ENCODE peak calls at places on chromosomes 2 and 18, in eight cellular contexts. X is neural progenitor cell, O is adrenal gland, W is mucosa of descending colon, F is upper lobe of right lung, N is endothelial cell of umbilical vein, Q is left ventricle myocardium inferior, L is tibial artery. Y is an unnamed sample. For H3K9me3, the result is how much of the 10 kb centered on the place peaks cover.

GRCh38 chr2:234880551-234881211 is 71.1 kb upstream of the SH3BP4 start:
- DNase-seq in L (no peak), O (peak), N (peak), Q (no peak), X (no peak), W (no peak), F (no peak), Y (peak)

GRCh38 chr2:100953406-100954043 is 48.6 kb upstream of the RPL31 start:
- DNase-seq in L (no peak), Q (no peak), X (no peak), O (no peak), F (no peak), N (no peak), W (no peak), Y (no peak)

GRCh38 chr2:37614061-37614802 is 57.2 kb downstream of the CDC42EP3 start:
- DNase-seq in O (no peak), N (peak), F (no peak), X (no peak), L (peak), Q (no peak), W (no peak), Y (no peak)

GRCh38 chr2:106839849-106840595 is 45.9 kb downstream of the ST6GAL2 start:
- DNase-seq in W (no peak), Q (no peak), X (peak), N (no peak), O (no peak), F (no peak), L (no peak), Y (no peak)

GRCh38 chr2:232897971-232898408 is 27.9 kb downstream of the SNORC start:
- DNase-seq in X (no peak), O (no peak), Q (no peak), L (no peak), F (no peak), N (no peak), W (peak), Y (no peak)

GRCh38 chr2:38925982-38926381 is 36.3 kb downstream of the ARHGEF33 start:
- DNase-seq in X (peak), W (no peak), Q (no peak), O (no peak), F (no peak), L (no peak), N (no peak), Y (no peak)

GRCh38 chr2:26727641-26728561 is 35.4 kb downstream of the KCNK3 start:
- DNase-seq in L (no peak), O (no peak), W (no peak), F (no peak), X (no peak), Q (no peak), N (no peak), Y (no peak)

GRCh38 chr2:81481994-81482368 is 1177.4 kb upstream of the LRRTM1 start:
- DNase-seq in L (no peak), N (no peak), X (no peak), O (peak), Q (no peak), F (no peak), W (no peak), Y (no peak)

GRCh38 chr2:224722777-224723176 is 6.6 kb upstream of the CCDC195 start:
- DNase-seq in N (no peak), W (no peak), X (no peak), O (no peak), F (no peak), L (no peak), Q (no peak), Y (no peak)

GRCh38 chr2:191620144-191620543 is 57.8 kb upstream of the NABP1 start:
- DNase-seq in O (no peak), L (no peak), X (no peak), Q (no peak), F (no peak), W (no peak), N (no peak), Y (no peak)

GRCh38 chr2:218896501-218897393 is 16.1 kb downstream of the WNT10A start:
- DNase-seq in L (no peak), F (no peak), W (peak), X (peak), N (no peak), O (no peak), Q (no peak), Y (no peak)

GRCh38 chr2:159290289-159290907 is 3.9 kb upstream of the WDSUB1 start:
- DNase-seq in L (peak), O (peak), F (no peak), N (peak), W (no peak), X (no peak), Q (no peak), Y (no peak)

GRCh38 chr2:84865181-84865783 is 15.6 kb downstream of the TRABD2A start:
- DNase-seq in Q (no peak), W (no peak), X (no peak), F (no peak), O (no peak), L (no peak), N (no peak), Y (no peak)

GRCh38 chr2:47519604-47520301 is 116.8 kb downstream of the MSH2 start:
- DNase-seq in O (no peak), Q (no peak), W (no peak), N (no peak), X (peak), F (no peak), L (no peak), Y (no peak)

GRCh38 chr18:1585881-1586488 is 681.3 kb downstream of the ADCYAP1 start:
- DNase-seq in W (no peak), O (peak), L (no peak), N (peak), F (no peak), Q (no peak), X (peak), Y (no peak)

GRCh38 chr18:2529154-2529553 is 42.2 kb downstream of the METTL4 start:
- DNase-seq in N (no peak), O (no peak), W (no peak), F (no peak), L (no peak), Q (no peak), X (no peak), Y (peak)

GRCh38 chr2:168758970-168759820 is 43.2 kb upstream of the NOSTRIN start:
- DNase-seq in F (no peak), Q (no peak), W (no peak), N (peak), O (peak), L (no peak), X (peak), Y (no peak)

GRCh38 chr2:37854676-37855282 is 70.3 kb upstream of the RMDN2 start:
- DNase-seq in L (no peak), N (no peak), Q (no peak), X (no peak), O (no peak), F (no peak), W (no peak), Y (no peak)

GRCh38 chr2:237474511-237474911 is 12.5 kb upstream of the MLPH start:
- DNase-seq in L (no peak), O (peak), W (peak), N (no peak), F (no peak), Q (peak), X (no peak), Y (no peak)

GRCh38 chr2:126482582-126483464 is 173.1 kb upstream of the GYPC start:
- DNase-seq in W (no peak), X (peak), N (no peak), Q (no peak), O (peak), L (no peak), F (no peak), Y (no peak)
- TF ChIP-seq CTCF in W (no peak), X (peak), N (no peak), Q (no peak), O (no peak), L (no peak), F (no peak), Y (no peak)

DNA sequence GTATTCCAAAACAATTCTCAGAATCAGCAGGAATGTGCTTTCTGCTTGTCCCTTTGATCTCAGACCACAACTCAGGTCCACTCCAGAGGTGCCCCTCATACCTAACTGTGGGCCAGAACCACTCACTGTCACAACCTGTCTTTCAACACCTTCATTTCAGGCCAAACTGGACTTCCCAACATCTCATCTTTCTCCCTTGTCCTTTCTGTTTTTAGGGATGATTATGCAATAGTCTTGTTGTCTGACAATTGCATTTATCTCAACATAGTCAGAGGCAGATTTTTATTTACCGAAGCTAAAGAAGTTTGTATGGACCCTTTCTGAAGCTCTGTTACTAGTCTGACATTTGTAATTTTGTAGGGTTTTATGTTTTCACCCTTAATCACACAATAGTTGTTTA is 95.9 kb downstream of the EPHA4 start:
- DNase-seq in F (no peak), X (no peak), N (no peak), Q (no peak), L (no peak), O (no peak), W (no peak), Y (no peak)
- H3K9me3 ChIP-seq in F (under half), X (under half), N (under half), Q (under half), L (under half), O (under half), W (under half), Y (under half)

GRCh38 chr2:78780864-78781583 is 244.5 kb upstream of the REG3G start:
- DNase-seq in X (no peak), N (no peak), W (no peak), F (no peak), Q (no peak), L (no peak), O (no peak), Y (no peak)

GRCh38 chr2:78778756-78779510 is 246.6 kb upstream of the REG3G start:
- DNase-seq in N (no peak), Q (no peak), F (no peak), O (no peak), L (no peak), W (no peak), X (no peak), Y (no peak)

GRCh38 chr2:78780321-78780720 is 245.2 kb upstream of the REG3G start:
- DNase-seq in X (no peak), W (no peak), F (no peak), L (no peak), Q (no peak), N (no peak), O (peak), Y (no peak)

GRCh38 chr2:78782196-78782595 is 243.3 kb upstream of the REG3G start:
- DNase-seq in Q (no peak), O (no peak), X (no peak), N (no peak), L (no peak), F (no peak), W (no peak), Y (no peak)
- TF ChIP-seq CTCF in Q (no peak), O (no peak), X (no peak), N (no peak), L (no peak), F (no peak), W (no peak), Y (no peak)

DNA sequence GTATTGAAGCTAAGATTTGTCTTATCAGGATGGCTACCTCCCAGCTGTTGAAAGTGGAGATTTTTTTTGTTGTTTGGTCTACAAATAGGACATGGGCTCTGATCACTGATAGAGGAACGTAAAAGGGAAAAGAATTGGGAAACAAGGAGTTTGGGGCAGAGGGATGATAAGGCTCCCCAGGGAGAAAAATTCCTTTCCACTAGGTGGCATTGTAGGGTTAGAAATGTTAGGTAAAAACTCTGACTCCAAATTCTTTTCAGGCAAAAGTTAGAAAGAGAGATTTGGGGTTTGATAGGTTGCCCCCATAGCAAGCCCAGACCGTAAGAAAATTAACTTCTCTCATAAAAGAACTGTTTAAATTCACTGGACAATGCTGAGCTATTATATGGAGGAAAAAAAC is 19.8 kb downstream of the CMPK2 start:
- DNase-seq in F (no peak), X (no peak), N (no peak), W (no peak), O (no peak), Q (no peak), L (no peak), Y (no peak)
- H3K9me3 ChIP-seq in F (half or more), X (under half), N (under half), W (half or more), O (half or more), Q (half or more), L (under half), Y (under half)

GRCh38 chr18:32956591-32957310 is 183.9 kb upstream of the KLHL14 start:
- DNase-seq in F (no peak), L (no peak), O (peak), W (no peak), N (peak), Q (no peak), X (peak), Y (no peak)
- TF ChIP-seq CTCF in F (no peak), L (no peak), O (no peak), W (no peak), N (no peak), Q (no peak), X (peak), Y (no peak)

GRCh38 chr2:95149397-95149984 is 10.2 kb downstream of the ZNF514 start:
- DNase-seq in X (no peak), Q (no peak), N (no peak), L (no peak), W (no peak), F (no peak), O (no peak), Y (no peak)

GRCh38 chr2:95138702-95139101 is 17.1 kb upstream of the MRPS5 start:
- DNase-seq in L (no peak), F (no peak), Q (no peak), W (no peak), N (no peak), O (no peak), X (no peak), Y (no peak)

GRCh38 chr2:95143838-95144237 is 15.8 kb downstream of the ZNF514 start:
- DNase-seq in N (no peak), W (no peak), Q (no peak), O (no peak), F (no peak), L (no peak), X (no peak), Y (no peak)
- H3K9me3 ChIP-seq in N (under half), W (half or more), Q (half or more), O (half or more), F (half or more), L (under half), X (under half), Y (under half)

GRCh38 chr2:31428001-31428418 is 13.5 kb upstream of the XDH start:
- DNase-seq in N (no peak), Q (no peak), L (no peak), W (no peak), F (no peak), X (no peak), O (no peak), Y (no peak)
- TF ChIP-seq CTCF in N (no peak), Q (no peak), L (no peak), W (no peak), F (no peak), X (peak), O (no peak), Y (peak)

DNA sequence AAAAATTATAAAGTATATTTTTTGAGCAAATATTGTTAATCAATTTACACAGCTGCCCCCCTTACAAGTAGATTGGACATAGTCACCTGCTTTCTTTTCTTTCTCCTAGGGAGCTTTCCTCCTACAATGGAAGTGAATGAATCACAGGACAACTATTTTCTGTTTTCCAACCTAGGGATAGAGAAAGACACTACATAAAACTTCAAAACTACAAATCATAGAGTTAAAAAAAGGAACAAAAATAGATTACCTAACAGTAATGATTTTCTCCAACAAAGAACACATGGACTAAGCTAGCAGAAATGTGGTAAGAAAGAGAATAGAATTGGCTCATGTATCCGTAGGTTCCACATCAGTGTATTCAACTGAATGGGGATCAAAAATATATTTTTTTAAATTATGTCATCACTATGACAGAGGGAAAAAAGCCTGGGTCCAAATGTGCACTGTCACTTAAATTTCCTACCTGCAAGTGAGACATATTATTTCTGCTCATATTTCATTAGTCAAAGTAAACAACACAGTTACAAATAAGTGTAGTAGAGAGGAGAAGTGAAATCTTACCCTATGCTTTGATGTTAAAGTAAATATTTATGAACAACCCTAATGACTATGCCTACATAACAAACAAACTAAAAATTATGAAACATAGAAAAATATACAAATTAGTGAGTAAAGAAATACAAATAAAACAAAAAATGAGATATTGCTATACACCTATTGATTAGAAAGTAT is 756.7 kb downstream of the SOCS6 start:
- DNase-seq in O (no peak), X (no peak), W (no peak), N (peak), F (no peak), Q (no peak), L (no peak), Y (no peak)
- H3K9me3 ChIP-seq in O (under half), X (under half), W (under half), N (under half), F (under half), Q (under half), L (under half), Y (under half)

GRCh38 chr2:44315945-44316344 is 40.7 kb downstream of the SLC3A1 start:
- DNase-seq in O (no peak), Q (no peak), L (no peak), N (no peak), X (no peak), W (no peak), F (no peak), Y (no peak)

GRCh38 chr2:44310287-44310686 is 35.0 kb downstream of the SLC3A1 start:
- DNase-seq in F (no peak), L (no peak), N (no peak), W (no peak), O (no peak), Q (no peak), X (no peak), Y (no peak)

GRCh38 chr2:44314354-44314753 is 39.1 kb downstream of the SLC3A1 start:
- DNase-seq in F (no peak), O (no peak), Q (no peak), X (no peak), L (no peak), W (no peak), N (no peak), Y (no peak)
- TF ChIP-seq CTCF in F (no peak), O (no peak), Q (no peak), X (no peak), L (no peak), W (no peak), N (no peak), Y (no peak)

GRCh38 chr2:24540011-24540477 is 49.0 kb downstream of the NCOA1 start:
- DNase-seq in Q (no peak), W (no peak), N (no peak), L (no peak), X (no peak), F (no peak), O (no peak), Y (no peak)
- H3K9me3 ChIP-seq in Q (under half), W (under half), N (under half), L (under half), X (under half), F (under half), O (under half), Y (under half)

Y was measured in RWPE2.